ENCODE peak calls at places on chromosome 6, in five cellular contexts. V is esophagus muscularis mucosa, H is suprapubic skin, W is stomach, Q is K562. N is an unnamed sample.

GRCh38 chr6:95802978-95803377 is 212.8 kb upstream of the FUT9 start:
- DNase-seq in V (no peak), H (no peak), W (no peak), Q (no peak), N (no peak)

GRCh38 chr6:122845916-122846632 is 57.0 kb downstream of the SMPDL3A start:
- DNase-seq in V (no peak), H (no peak), W (no peak), Q (no peak), N (no peak)

GRCh38 chr6:105087571-105088211 is 92.1 kb downstream of the POPDC3 start:
- DNase-seq in V (no peak), H (no peak), W (peak), Q (peak), N (no peak)

GRCh38 chr6:34334796-34335416 is 57.6 kb downstream of the NUDT3 start:
- DNase-seq in V (no peak), H (no peak), W (no peak), Q (no peak), N (no peak)

GRCh38 chr6:19035454-19035853 is 648.3 kb downstream of the RNF144B start:
- DNase-seq in V (no peak), H (no peak), W (no peak), Q (no peak), N (no peak)

GRCh38 chr6:30889921-30890645 is 5.8 kb downstream of the DDR1 start:
- DNase-seq in V (no peak), H (no peak), W (no peak), Q (no peak), N (peak)

GRCh38 chr6:53703047-53703446 is 37.5 kb upstream of the KLHL31 start:
- DNase-seq in V (no peak), H (no peak), W (no peak), Q (no peak), N (no peak)

GRCh38 chr6:134626131-134626530 is 308.2 kb upstream of the SGK1 start:
- DNase-seq in V (no peak), H (no peak), W (no peak), Q (no peak), N (no peak)

GRCh38 chr6:48560408-48560807 is 449.4 kb upstream of the PTCHD4 start:
- DNase-seq in V (no peak), H (no peak), W (no peak), Q (no peak), N (no peak)

GRCh38 chr6:43297644-43298564 is at the start of gene SLC22A7:
- DNase-seq in V (no peak), H (no peak), W (peak), Q (no peak), N (no peak)

GRCh38 chr6:146693342-146693741 is 94.6 kb downstream of the ADGB start:
- DNase-seq in V (no peak), H (no peak), W (no peak), Q (no peak), N (no peak)

GRCh38 chr6:52786249-52786956 is 17.2 kb downstream of the GSTA1 start:
- DNase-seq in V (no peak), H (no peak), W (no peak), Q (no peak), N (no peak)

GRCh38 chr6:147087641-147088040 is 116.6 kb upstream of the STXBP5 start:
- DNase-seq in V (no peak), H (no peak), W (no peak), Q (no peak), N (no peak)

GRCh38 chr6:130293800-130294199 is 71.0 kb upstream of the SAMD3 start:
- DNase-seq in V (no peak), H (no peak), W (no peak), Q (peak), N (no peak)

GRCh38 chr6:43974643-43975235 is 152.5 kb downstream of the MRPL14 start:
- DNase-seq in V (no peak), H (no peak), W (no peak), Q (no peak), N (no peak)

GRCh38 chr6:90621581-90621980 is 34.7 kb upstream of the MAP3K7 start:
- DNase-seq in V (no peak), H (no peak), W (no peak), Q (no peak), N (no peak)

GRCh38 chr6:27531772-27532459 is 59.0 kb upstream of the ZNF184 start:
- DNase-seq in V (no peak), H (no peak), W (no peak), Q (peak), N (no peak)

GRCh38 chr6:7185561-7185960 is 77.8 kb downstream of the RREB1 start:
- DNase-seq in V (no peak), H (no peak), W (no peak), Q (no peak), N (no peak)

GRCh38 chr6:71602385-71602949 is 283.9 kb upstream of the RIMS1 start:
- DNase-seq in V (no peak), H (no peak), W (no peak), Q (no peak), N (no peak)

GRCh38 chr6:13259393-13259792 is 68.9 kb downstream of the TBC1D7 start:
- DNase-seq in V (no peak), H (no peak), W (no peak), Q (no peak), N (no peak)

GRCh38 chr6:147941143-147941542 is 401.5 kb upstream of the SASH1 start:
- DNase-seq in V (no peak), H (no peak), W (no peak), Q (no peak), N (no peak)

GRCh38 chr6:26025894-26026832 is 61.1 kb upstream of the HFE start:
- DNase-seq in V (peak), H (peak), W (peak), Q (peak), N (peak)

GRCh38 chr6:136520520-136520919 is 29.7 kb downstream of the MAP7 start:
- DNase-seq in V (peak), H (no peak), W (no peak), Q (no peak), N (no peak)

GRCh38 chr6:116405147-116405546 is 34.4 kb downstream of the DSE start:
- DNase-seq in V (no peak), H (no peak), W (no peak), Q (no peak), N (no peak)

GRCh38 chr6:143225929-143226328 is 165.2 kb downstream of the AIG1 start:
- DNase-seq in V (no peak), H (no peak), W (no peak), Q (no peak), N (no peak)

GRCh38 chr6:9516207-9516606 is 898.7 kb downstream of the TFAP2A start:
- DNase-seq in V (no peak), H (no peak), W (peak), Q (no peak), N (no peak)

GRCh38 chr6:12729467-12729866 is 12.9 kb downstream of the PHACTR1 start:
- DNase-seq in V (no peak), H (no peak), W (no peak), Q (no peak), N (no peak)

GRCh38 chr6:16168858-16169257 is 40.0 kb downstream of the MYLIP start:
- DNase-seq in V (no peak), H (no peak), W (no peak), Q (no peak), N (no peak)

GRCh38 chr6:91608428-91608827 is 1021.6 kb upstream of the MAP3K7 start:
- DNase-seq in V (no peak), H (no peak), W (no peak), Q (no peak), N (no peak)

GRCh38 chr6:132161283-132161682 is 210.1 kb upstream of the CCN2 start:
- DNase-seq in V (no peak), H (no peak), W (no peak), Q (no peak), N (no peak)

GRCh38 chr6:1851681-1852456 is 242.2 kb downstream of the FOXC1 start:
- DNase-seq in V (no peak), H (no peak), W (no peak), Q (no peak), N (no peak)

GRCh38 chr6:154460306-154461071 is 50.0 kb downstream of the CNKSR3 start:
- DNase-seq in V (no peak), H (no peak), W (no peak), Q (no peak), N (no peak)

GRCh38 chr6:81023007-81023582 is 729.4 kb downstream of the TENT5A start:
- DNase-seq in V (no peak), H (no peak), W (no peak), Q (no peak), N (no peak)

GRCh38 chr6:25017932-25018581 is 82.3 kb upstream of the RIPOR2 start:
- DNase-seq in V (no peak), H (no peak), W (peak), Q (peak), N (no peak)

GRCh38 chr6:43911625-43912577 is 141.9 kb downstream of the VEGFA start:
- DNase-seq in V (no peak), H (no peak), W (peak), Q (no peak), N (no peak)

GRCh38 chr6:159117031-159117430 is 52.2 kb upstream of the FNDC1 start:
- DNase-seq in V (no peak), H (peak), W (no peak), Q (no peak), N (peak)

GRCh38 chr6:129621252-129621651 is 88.7 kb downstream of the ARHGAP18 start:
- DNase-seq in V (no peak), H (no peak), W (peak), Q (no peak), N (no peak)

GRCh38 chr6:32952817-32953739 is at the start of gene HLA-DMA:
- DNase-seq in V (peak), H (peak), W (peak), Q (peak), N (peak)

DNA sequence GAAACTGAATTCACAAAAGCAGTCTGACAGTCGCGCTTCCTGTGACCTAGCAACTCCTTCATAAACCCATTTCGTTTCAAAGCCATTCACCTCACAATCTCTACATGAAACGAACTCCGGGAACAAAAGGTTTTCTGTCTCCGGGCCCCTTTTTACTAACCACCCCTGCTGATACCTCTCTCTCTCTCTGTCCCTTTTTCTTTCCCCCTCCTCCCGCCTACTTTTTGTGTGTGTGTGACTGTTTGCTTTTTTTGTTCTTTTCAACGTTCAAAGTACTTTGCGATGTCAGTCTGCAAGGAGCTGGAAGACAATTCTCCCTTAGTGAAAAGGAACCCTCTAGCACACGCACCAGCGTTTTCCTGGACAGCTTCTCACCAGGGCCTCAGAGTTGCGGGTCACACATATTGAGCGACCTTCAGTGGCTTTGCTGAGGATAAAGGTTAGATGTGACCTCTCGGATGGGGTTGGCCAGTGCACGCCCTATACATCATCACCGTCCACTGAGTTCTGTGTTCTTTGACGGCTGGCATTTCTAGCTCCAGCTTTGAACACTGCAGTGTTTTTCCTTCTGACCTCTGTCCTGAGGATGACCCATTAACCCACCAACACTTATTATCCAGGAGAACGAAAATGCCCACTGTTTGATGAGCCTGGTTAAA is 629 bp upstream of the NEDD9 start:
- DNase-seq in V (no peak), H (no peak), W (no peak), Q (peak), N (no peak)
- TF ChIP-seq EP300 in V (no peak), H (no peak), W (no peak), Q (no peak), N (no peak)

GRCh38 chr6:141562801-141563763 is 569.6 kb upstream of the GJE1 start:
- DNase-seq in V (no peak), H (peak), W (peak), Q (peak), N (peak)

GRCh38 chr6:141561154-141561553 is 571.6 kb upstream of the GJE1 start:
- DNase-seq in V (no peak), H (no peak), W (no peak), Q (no peak), N (no peak)

DNA sequence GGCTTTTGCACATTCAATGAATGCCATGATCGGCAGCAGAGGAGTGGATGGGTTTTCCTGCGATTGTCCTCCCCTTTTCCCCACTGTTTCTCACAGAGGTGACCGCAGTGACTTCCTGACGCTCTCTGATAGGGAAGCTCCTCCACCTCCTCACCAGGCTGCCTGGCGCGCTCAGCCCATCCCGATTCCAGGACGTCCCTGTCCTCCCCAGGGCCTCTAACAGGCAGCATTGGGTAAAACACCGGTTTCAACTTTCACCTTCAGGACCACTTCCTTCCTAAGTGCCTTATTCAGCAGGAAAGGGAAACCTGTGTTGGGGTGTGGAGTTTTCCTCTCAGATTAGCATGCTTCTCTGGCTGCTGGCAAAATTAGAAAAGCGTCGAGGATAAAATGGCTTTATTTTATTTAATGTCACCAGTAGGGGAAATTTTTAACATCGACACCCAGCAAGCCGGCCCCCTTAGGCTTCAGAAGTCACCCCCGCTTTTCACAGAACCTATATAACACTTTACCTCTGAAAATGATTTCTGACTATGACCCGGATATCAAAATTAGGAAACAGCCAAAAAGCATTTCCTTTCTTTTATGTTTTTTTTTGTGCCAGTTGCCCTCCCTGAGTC is 570.4 kb upstream of the GJE1 start:
- DNase-seq in V (no peak), H (peak), W (no peak), Q (peak), N (peak)
- TF ChIP-seq POLR2AphosphoS5 in V (no peak), H (no peak), W (no peak), Q (no peak), N (no peak)

GRCh38 chr6:99424761-99425646 is at the start of gene PNISR:
- DNase-seq in V (peak), H (peak), W (peak), Q (peak), N (peak)
- TF ChIP-seq EP300 in V (no peak), H (no peak), W (no peak), Q (peak), N (no peak)

GRCh38 chr6:20126789-20127653 is 85.2 kb downstream of the MBOAT1 start:
- DNase-seq in V (no peak), H (peak), W (peak), Q (peak), N (peak)
- TF ChIP-seq POLR2AphosphoS5 in V (no peak), H (no peak), W (peak), Q (no peak), N (no peak)

N was measured in sigmoid colon.